ENCODE peak calls at places on chromosomes 13 and 19, in five cellular contexts. O is HCEC 1CT, H is EH, W is heart left ventricle, L is mucosa of gallbladder. G is an unnamed sample.

GRCh38 chr13:97279913-97280312 is 57.8 kb downstream of the MBNL2 start:
- DNase-seq in O (no peak), H (peak), W (no peak), L (no peak), G (peak)

GRCh38 chr13:47049276-47049989 is 152.6 kb upstream of the HTR2A start:
- DNase-seq in O (no peak), H (no peak), W (no peak), L (no peak), G (no peak)

GRCh38 chr13:33233547-33233946 is 52.0 kb downstream of the STARD13 start:
- DNase-seq in O (no peak), H (no peak), W (no peak), L (no peak), G (no peak)

GRCh38 chr13:52459668-52460067 is 4.4 kb downstream of the CKAP2 start:
- DNase-seq in O (peak), H (peak), W (no peak), L (no peak), G (peak)

GRCh38 chr13:65855276-65855675 is 1374.9 kb downstream of the PCDH9 start:
- DNase-seq in O (peak), H (no peak), W (no peak), L (no peak), G (no peak)

GRCh38 chr19:44608391-44608821 is 5.0 kb upstream of the IGSF23 start:
- DNase-seq in O (peak), H (peak), W (no peak), L (no peak), G (peak)

GRCh38 chr19:33133438-33134031 is 1.6 kb downstream of the WDR88 start:
- DNase-seq in O (no peak), H (peak), W (no peak), L (no peak), G (no peak)

GRCh38 chr19:48819366-48819816 is 8.6 kb upstream of the BCAT2 start:
- DNase-seq in O (peak), H (peak), W (peak), L (peak), G (peak)

GRCh38 chr13:112583592-112584277 is 4.2 kb downstream of the TUBGCP3 start:
- DNase-seq in O (no peak), H (no peak), W (peak), L (peak), G (no peak)

GRCh38 chr19:17080441-17080803 is 4.8 kb downstream of the MYO9B start:
- DNase-seq in O (no peak), H (peak), W (no peak), L (no peak), G (no peak)

GRCh38 chr19:42352216-42352892 is 26.9 kb downstream of the MEGF8 start:
- DNase-seq in O (no peak), H (peak), W (no peak), L (no peak), G (no peak)

GRCh38 chr19:28468701-28469459 is 744.1 kb downstream of the UQCRFS1 start:
- DNase-seq in O (no peak), H (peak), W (no peak), L (peak), G (peak)

GRCh38 chr19:40799558-40800338 is 757 bp downstream of the EGLN2 start:
- DNase-seq in O (no peak), H (peak), W (peak), L (no peak), G (peak)